ENCODE peak calls at places on chromosomes 7 and 10, in four cellular contexts. U is astrocyte, E is colonic mucosa, O is H9. L is an unnamed sample.

GRCh38 chr7:156101355-156101754 is 289.1 kb upstream of the SHH start:
- DNase-seq in O (no peak), E (no peak), U (no peak), L (no peak)

GRCh38 chr7:101166909-101167644 is 1.7 kb upstream of the VGF start:
- DNase-seq in U (no peak), E (no peak), O (peak; percentile 88), L (no peak)

GRCh38 chr10:100710151-100710871 is 35.1 kb upstream of the PAX2 start:
- DNase-seq in U (no peak), E (no peak), O (no peak), L (no peak)

GRCh38 chr10:30967654-30968421 is 63.8 kb downstream of the ZNF438 start:
- DNase-seq in U (no peak), E (no peak), O (no peak), L (no peak)

GRCh38 chr10:51718804-51719291 is 19.5 kb upstream of the CSTF2T start:
- DNase-seq in E (no peak), U (peak; percentile 47), O (peak; percentile 62), L (no peak)

GRCh38 chr7:151648429-151648828 is 128.7 kb upstream of the RHEB start:
- DNase-seq in O (no peak), U (no peak), E (no peak), L (no peak)

GRCh38 chr10:120607016-120607709 is 150.1 kb downstream of the PLPP4 start:
- DNase-seq in U (peak; percentile 95), E (no peak), O (no peak), L (peak; percentile 17)

GRCh38 chr7:5450549-5451327 is 27.1 kb upstream of the TNRC18 start:
- DNase-seq in U (no peak), O (peak; percentile 82), E (peak; percentile 58), L (no peak)

GRCh38 chr7:89837515-89837914 is 316.8 kb upstream of the STEAP1 start:
- DNase-seq in O (no peak), E (no peak), U (peak; percentile 4), L (no peak)

GRCh38 chr7:120274482-120274881 is 1.5 kb downstream of the KCND2 start:
- DNase-seq in E (no peak), O (no peak), U (no peak), L (no peak)

GRCh38 chr7:1028044-1028770 is 16.1 kb upstream of the GPR146 start:
- DNase-seq in O (peak; percentile 75), U (peak; percentile 72), E (peak; percentile 91), L (no peak)

GRCh38 chr7:94244760-94245159 is 149.9 kb upstream of the COL1A2 start:
- DNase-seq in O (no peak), E (no peak), U (no peak), L (no peak)

GRCh38 chr10:11195017-11195586 is 177.4 kb downstream of the CELF2 start:
- DNase-seq in U (no peak), E (no peak), O (no peak), L (no peak)

GRCh38 chr7:20826243-20826642 is 39.6 kb upstream of the SP8 start:
- DNase-seq in E (no peak), U (no peak), O (no peak), L (no peak)

GRCh38 chr7:5309146-5309545 is 26.4 kb downstream of the SLC29A4 start:
- DNase-seq in E (no peak), O (no peak), U (no peak), L (no peak)

GRCh38 chr7:13293264-13294002 is 606.0 kb downstream of the ARL4A start:
- DNase-seq in E (no peak), O (no peak), U (peak; percentile 49), L (no peak)

GRCh38 chr7:151046603-151047573 is 1.4 kb upstream of the ASIC3 start:
- DNase-seq in O (no peak), U (peak; percentile 57), E (peak; percentile 31), L (no peak)

GRCh38 chr10:31101123-31101522 is 69.5 kb upstream of the ZNF438 start:
- DNase-seq in U (peak; percentile 92), O (no peak), E (no peak), L (peak; percentile 38)

GRCh38 chr10:25557136-25557535 is 376.9 kb upstream of the MYO3A start:
- DNase-seq in U (peak; percentile 40), E (no peak), O (no peak), L (no peak)

GRCh38 chr10:26697922-26698608 is 564 bp downstream of the PDSS1 start:
- DNase-seq in U (no peak), E (no peak), O (no peak), L (no peak)

GRCh38 chr10:132878730-132879407 is 63.5 kb downstream of the CFAP46 start:
- DNase-seq in E (no peak), U (no peak), O (peak; percentile 24), L (no peak)

GRCh38 chr7:121167971-121168370 is 160.8 kb upstream of the WNT16 start:
- DNase-seq in U (peak; percentile 4), E (no peak), O (no peak), L (no peak)

GRCh38 chr10:100562806-100563293 is 27.1 kb downstream of the HIF1AN start:
- DNase-seq in E (no peak), O (peak; percentile 80), U (peak; percentile 18), L (no peak)

GRCh38 chr7:41503438-41503837 is 199.5 kb downstream of the INHBA start:
- DNase-seq in O (no peak), E (no peak), U (peak; percentile 22), L (no peak)

GRCh38 chr10:97076781-97077180 is 109.0 kb downstream of the SLIT1 start:
- DNase-seq in U (no peak), E (no peak), O (no peak), L (no peak)

GRCh38 chr7:137668404-137668803 is 178.4 kb downstream of the DGKI start:
- DNase-seq in O (no peak), U (no peak), E (no peak), L (no peak)

GRCh38 chr7:137670521-137671064 is 176.2 kb downstream of the DGKI start:
- DNase-seq in O (no peak), E (no peak), U (peak; percentile 64), L (no peak)

GRCh38 chr7:137669706-137670105 is 177.1 kb downstream of the DGKI start:
- DNase-seq in E (no peak), U (peak; percentile 76), O (no peak), L (no peak)

GRCh38 chr7:137664846-137665245 is 181.9 kb downstream of the DGKI start:
- DNase-seq in E (no peak), U (no peak), O (no peak), L (no peak)

DNA sequence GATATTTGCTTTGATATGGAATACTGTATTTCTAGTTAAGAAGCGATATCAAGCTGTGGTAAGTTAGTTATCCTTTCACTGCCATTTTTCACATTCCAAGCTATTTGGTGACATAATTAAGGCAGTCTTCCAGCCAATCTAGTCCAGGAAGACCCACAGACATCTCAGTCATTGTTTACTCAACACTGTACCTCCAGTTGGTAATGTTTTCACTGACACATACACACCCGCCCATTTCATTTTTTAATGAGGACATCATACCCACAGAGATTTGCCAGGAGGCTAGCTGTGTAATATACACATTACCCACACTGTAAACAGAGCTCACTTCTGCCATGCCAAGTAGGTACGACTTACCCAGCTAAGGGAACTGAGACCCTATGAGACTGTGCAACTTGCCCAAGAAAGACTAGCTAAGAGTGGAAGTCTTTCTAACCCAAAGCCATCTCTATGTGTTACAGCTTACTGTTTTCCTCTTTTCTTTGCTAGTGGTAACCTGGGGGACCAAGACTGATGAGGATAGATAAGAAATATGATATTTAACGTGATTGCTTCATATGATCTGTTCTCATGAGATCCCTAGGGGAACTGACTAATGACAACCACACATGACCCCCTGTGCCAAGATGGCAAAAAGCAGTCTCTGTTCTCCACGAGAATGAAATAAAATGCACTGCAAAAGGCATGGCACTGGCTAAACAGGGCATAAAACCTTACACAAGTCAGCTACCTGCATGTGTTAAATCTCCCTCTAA is 179.0 kb downstream of the DGKI start:
- DNase-seq in O (no peak), U (peak; percentile 97), E (no peak), L (no peak)
- H3K9ac ChIP-seq in O (no peak overlapping the region), U (peak overlapping the region; percentile 67), E (no peak overlapping the region), L (no peak overlapping the region)

DNA sequence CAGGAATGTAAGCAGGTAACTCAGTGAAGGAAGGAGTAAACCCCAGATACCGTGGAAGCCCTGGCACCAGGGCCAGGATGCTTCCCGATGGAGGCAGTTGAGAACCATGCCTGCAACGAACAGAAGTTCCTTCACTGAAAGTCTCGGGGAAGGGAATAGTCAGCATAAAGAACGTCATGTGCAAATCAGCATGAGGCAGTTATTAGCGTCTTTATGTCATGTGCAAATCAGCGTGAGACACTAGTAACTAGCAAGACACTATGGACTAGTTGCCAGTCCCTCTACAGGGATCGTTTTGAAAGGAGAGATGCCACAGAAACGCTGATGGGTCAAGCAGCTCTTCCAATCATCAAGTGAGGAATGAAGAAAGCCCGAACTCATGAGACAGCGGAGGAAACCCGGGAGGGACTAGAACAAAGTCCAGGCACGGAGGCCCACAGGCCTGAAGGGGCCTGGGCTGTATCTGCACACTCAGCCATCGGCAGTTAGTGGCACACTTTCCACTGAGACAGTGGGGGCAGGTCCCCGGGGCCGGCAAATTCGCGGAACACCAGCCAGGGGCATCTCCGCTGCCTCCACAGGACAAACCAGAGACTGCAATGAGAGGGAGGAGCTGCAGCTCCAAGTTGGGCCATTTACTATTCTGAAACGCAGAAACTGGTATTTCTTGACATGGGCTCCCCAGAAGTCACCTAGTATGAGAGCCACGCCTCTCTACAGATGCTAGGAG is 109.6 kb downstream of the SFMBT2 start:
- DNase-seq in E (no peak), U (no peak), O (peak; percentile 69), L (no peak)
- H3K27ac ChIP-seq in E (no peak overlapping the region), U (no peak overlapping the region), O (no peak overlapping the region), L (no peak overlapping the region)

GRCh38 chr7:30238721-30239441 is 45.5 kb upstream of the ZNRF2 start:
- DNase-seq in U (peak; percentile 55), O (no peak), E (peak; percentile 64), L (peak; percentile 75)

GRCh38 chr7:30241767-30242166 is 42.6 kb upstream of the ZNRF2 start:
- DNase-seq in O (no peak), E (no peak), U (peak; percentile 51), L (peak; percentile 26)

GRCh38 chr7:30240401-30240800 is 44.0 kb upstream of the ZNRF2 start:
- DNase-seq in E (no peak), O (no peak), U (peak; percentile 79), L (no peak)

GRCh38 chr7:30232366-30232765 is 52.0 kb upstream of the ZNRF2 start:
- DNase-seq in E (no peak), O (no peak), U (no peak), L (no peak)

GRCh38 chr7:30237271-30237695 is 47.1 kb upstream of the ZNRF2 start:
- DNase-seq in U (no peak), E (no peak), O (no peak), L (no peak)
- H3K9ac ChIP-seq in U (no peak overlapping the region), E (no peak overlapping the region), O (no peak overlapping the region), L (no peak overlapping the region)

GRCh38 chr10:660980-661890 is 28.2 kb downstream of the DIP2C start:
- DNase-seq in E (peak; percentile 67), O (no peak), U (no peak), L (no peak)

GRCh38 chr10:661891-662605 is 27.4 kb downstream of the DIP2C start:
- DNase-seq in O (no peak), E (no peak), U (no peak), L (no peak)

GRCh38 chr10:656883-657282 is 32.6 kb downstream of the DIP2C start:
- DNase-seq in E (no peak), O (no peak), U (no peak), L (no peak)

GRCh38 chr10:660413-660979 is 29.0 kb downstream of the DIP2C start:
- DNase-seq in O (no peak), E (no peak), U (no peak), L (no peak)

DNA sequence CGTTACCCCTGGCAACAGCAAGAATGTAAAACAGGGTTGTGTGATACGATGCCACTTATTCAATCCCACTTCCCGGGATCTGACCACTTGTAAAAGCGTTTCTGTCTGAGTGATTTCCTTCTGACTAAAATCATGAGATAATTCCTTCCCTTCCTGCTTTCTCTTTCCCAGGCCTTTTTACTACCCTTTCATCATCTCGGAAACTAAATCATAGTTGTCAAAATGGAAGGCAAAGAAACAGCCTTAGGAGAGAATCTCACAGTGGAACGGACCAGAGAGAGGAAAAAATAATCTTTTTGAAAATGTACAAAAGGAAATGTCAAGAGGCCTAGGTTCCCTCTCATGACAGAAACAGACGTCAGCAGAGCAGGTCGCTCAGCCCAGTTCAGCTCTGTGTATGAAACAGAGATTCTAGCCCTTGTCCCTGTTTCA is 29.7 kb downstream of the DIP2C start:
- DNase-seq in E (no peak), O (no peak), U (peak; percentile 89), L (no peak)
- H3K27ac ChIP-seq in E (peak overlapping the region; percentile 22), O (no peak overlapping the region), U (peak overlapping the region; percentile 79), L (no peak overlapping the region)